ENCODE peak calls at places on chromosomes 5 and 9, in nine cellular contexts. S, F, O, R, X, Z, A, M and E are unnamed samples.

GRCh38 chr9:100549048-100549447 is 28.8 kb upstream of the CAVIN4 start:
- DNase-seq in O (no peak), R (no peak), F (no peak), X (peak), A (no peak), Z (no peak), M (no peak), S (no peak), E (no peak)

GRCh38 chr5:10262121-10262774 is 12.2 kb downstream of the CCT5 start:
- DNase-seq in R (no peak), S (no peak), M (no peak), X (no peak), Z (no peak), F (no peak), A (no peak), O (no peak), E (no peak)

GRCh38 chr5:166505546-166505945 is 1785.9 kb upstream of the WWC1 start:
- DNase-seq in S (no peak), Z (peak), F (no peak), R (no peak), O (no peak), M (no peak), X (no peak), A (peak), E (no peak)

GRCh38 chr9:91943876-91944470 is 6.1 kb downstream of the ROR2 start:
- DNase-seq in S (peak), R (no peak), Z (no peak), O (no peak), M (no peak), X (no peak), A (no peak), F (no peak), E (no peak)

GRCh38 chr5:172935096-172935495 is 24.1 kb upstream of the RPL26L1 start:
- DNase-seq in R (no peak), A (no peak), O (no peak), S (no peak), Z (no peak), M (no peak), F (no peak), X (no peak), E (no peak)

GRCh38 chr5:3899093-3899492 is 303.5 kb downstream of the IRX1 start:
- DNase-seq in M (no peak), R (no peak), X (no peak), A (no peak), S (no peak), Z (peak), F (no peak), O (no peak), E (no peak)

GRCh38 chr9:12643686-12644085 is 49.5 kb upstream of the TYRP1 start:
- DNase-seq in S (peak), M (no peak), F (no peak), R (no peak), X (no peak), Z (no peak), O (no peak), A (no peak), E (no peak)

GRCh38 chr5:113520429-113520828 is 6.9 kb downstream of the YTHDC2 start:
- DNase-seq in M (no peak), F (no peak), S (peak), X (no peak), A (no peak), Z (no peak), R (no peak), O (no peak), E (no peak)

GRCh38 chr9:107029146-107029545 is 166.2 kb downstream of the ZNF462 start:
- DNase-seq in F (no peak), X (no peak), M (no peak), R (no peak), O (no peak), S (no peak), A (no peak), Z (no peak), E (no peak)

GRCh38 chr9:134525841-134526797 is 115.5 kb upstream of the COL5A1 start:
- DNase-seq in Z (no peak), O (no peak), X (no peak), F (no peak), R (no peak), M (no peak), A (no peak), S (peak), E (no peak)

GRCh38 chr9:110744753-110745522 is 76.3 kb downstream of the MUSK start:
- DNase-seq in Z (no peak), R (no peak), M (no peak), S (peak), A (no peak), X (no peak), O (peak), F (peak), E (peak)

GRCh38 chr9:89154651-89155336 is 23.8 kb downstream of the SHC3 start:
- DNase-seq in A (no peak), Z (no peak), R (no peak), O (peak), M (no peak), S (peak), F (peak), X (no peak), E (no peak)

GRCh38 chr9:10048994-10049393 is 563.8 kb downstream of the PTPRD start:
- DNase-seq in O (no peak), M (no peak), R (no peak), F (no peak), A (no peak), Z (no peak), S (no peak), X (no peak), E (no peak)

GRCh38 chr5:102666164-102666951 is 88.7 kb upstream of the PAM start:
- DNase-seq in A (peak), X (no peak), M (peak), Z (peak), R (no peak), O (peak), S (peak), F (no peak), E (no peak)

GRCh38 chr9:133959171-133959570 is 33.0 kb downstream of the VAV2 start:
- DNase-seq in X (peak), R (no peak), Z (no peak), A (no peak), F (no peak), O (no peak), M (no peak), S (no peak), E (no peak)

GRCh38 chr9:108933231-108933630 is 693 bp downstream of the ELP1 start:
- DNase-seq in M (no peak), F (no peak), A (no peak), S (peak), Z (peak), O (no peak), R (peak), X (peak), E (no peak)

GRCh38 chr5:29001666-29002065 is 1963.3 kb upstream of the CDH9 start:
- DNase-seq in Z (peak), O (peak), F (no peak), X (no peak), M (no peak), A (peak), R (no peak), S (no peak), E (peak)

GRCh38 chr9:134648701-134649525 is 7.3 kb downstream of the COL5A1 start:
- DNase-seq in R (no peak), X (no peak), O (peak), F (no peak), A (no peak), M (no peak), S (peak), Z (no peak), E (no peak)

GRCh38 chr9:103183569-103184191 is 188.5 kb downstream of the CYLC2 start:
- DNase-seq in Z (no peak), X (no peak), R (no peak), S (no peak), F (no peak), A (peak), M (peak), O (peak), E (peak)

GRCh38 chr9:118459832-118460425 is 755.7 kb downstream of the TLR4 start:
- DNase-seq in O (no peak), Z (no peak), X (no peak), S (no peak), R (no peak), A (no peak), F (no peak), M (no peak), E (no peak)

GRCh38 chr9:135570456-135570855 is 8.9 kb downstream of the PAEP start:
- DNase-seq in A (no peak), Z (no peak), X (no peak), S (no peak), R (peak), M (no peak), F (no peak), O (no peak), E (no peak)

GRCh38 chr5:55959208-55959607 is 35.6 kb downstream of the IL6ST start:
- DNase-seq in S (no peak), F (no peak), Z (no peak), O (no peak), R (no peak), M (no peak), X (no peak), A (no peak), E (no peak)

DNA sequence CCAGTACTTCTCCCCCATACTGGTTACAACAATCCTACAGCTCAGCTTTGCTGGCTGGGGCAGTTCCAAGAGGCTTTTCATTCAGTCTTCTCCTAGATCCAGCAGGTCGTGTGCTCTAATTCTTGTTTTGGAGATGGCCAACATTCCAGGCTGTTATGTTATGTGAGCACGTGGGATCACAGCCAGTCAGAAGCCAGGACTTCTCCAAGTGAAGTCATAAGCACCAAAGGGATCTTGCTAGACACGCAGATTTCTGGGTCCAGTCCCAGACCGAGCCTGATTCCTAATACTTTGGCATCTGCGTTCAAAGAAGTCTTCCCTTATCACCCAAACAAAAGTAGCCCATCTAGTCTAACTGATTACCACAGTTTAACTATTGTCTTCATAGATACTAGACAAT is 1.4 kb upstream of the LARP1 start:
- DNase-seq in M (no peak), R (no peak), F (no peak), O (no peak), S (peak), X (no peak), A (no peak), Z (peak), E (peak)
- TF ChIP-seq EZH2phosphoT487 in M (no peak), R (no peak), F (no peak), O (no peak), S (no peak), X (no peak), A (no peak), Z (no peak), E (no peak)

GRCh38 chr5:7886849-7887460 is 18.0 kb downstream of the MTRR start:
- DNase-seq in Z (peak), R (peak), O (peak), M (peak), S (peak), X (peak), A (peak), F (peak), E (peak)
- TF ChIP-seq EZH2phosphoT487 in Z (no peak), R (no peak), O (no peak), M (no peak), S (no peak), X (no peak), A (no peak), F (no peak), E (no peak)

DNA sequence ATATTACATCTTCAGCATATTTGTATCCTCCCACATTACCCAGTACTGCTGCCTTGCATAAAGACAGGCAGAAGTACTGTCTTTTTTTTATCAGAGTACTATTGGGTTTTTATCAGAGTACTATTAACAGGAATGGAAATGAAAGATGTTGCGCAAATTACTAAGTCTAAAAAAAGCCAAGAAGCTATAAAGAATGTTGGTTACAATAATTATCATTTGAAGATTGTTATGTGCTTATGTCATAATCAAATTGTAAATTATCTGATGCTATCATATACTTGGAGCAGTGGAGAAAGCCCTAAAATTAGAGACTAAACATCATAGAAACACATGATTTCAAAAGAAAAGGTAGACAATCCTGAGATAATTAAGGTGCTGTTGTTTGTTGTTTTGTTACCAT is 188.8 kb downstream of the CCDC192 start:
- DNase-seq in M (no peak), O (no peak), R (no peak), F (no peak), A (no peak), X (no peak), Z (no peak), S (no peak), E (no peak)
- TF ChIP-seq EZH2phosphoT487 in M (no peak), O (no peak), R (no peak), F (no peak), A (no peak), X (no peak), Z (no peak), S (no peak), E (no peak)

DNA sequence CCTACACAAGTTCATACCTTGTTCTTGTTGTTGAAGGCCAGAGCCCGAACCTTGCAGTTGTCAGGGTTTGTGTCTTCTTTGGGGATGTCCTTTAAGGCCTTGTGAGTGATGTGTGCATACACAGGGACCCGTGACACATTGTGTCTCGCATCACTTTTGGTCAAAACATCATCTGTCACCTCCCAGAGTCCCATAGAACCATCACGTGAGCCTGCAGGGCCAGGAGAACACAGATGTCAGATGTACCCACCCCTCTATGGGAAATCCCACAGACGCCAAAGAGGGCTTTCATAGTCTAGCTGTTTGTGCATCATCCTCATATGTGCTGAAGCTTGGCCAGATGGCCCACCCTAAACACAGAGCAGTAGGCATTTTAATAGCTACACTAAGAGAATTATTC is 28.2 kb downstream of the DCAF12 start:
- DNase-seq in M (no peak), A (no peak), X (peak), O (no peak), S (no peak), Z (no peak), F (no peak), R (no peak), E (no peak)
- TF ChIP-seq EZH2phosphoT487 in M (no peak), A (no peak), X (no peak), O (no peak), S (no peak), Z (no peak), F (no peak), R (no peak), E (no peak)

DNA sequence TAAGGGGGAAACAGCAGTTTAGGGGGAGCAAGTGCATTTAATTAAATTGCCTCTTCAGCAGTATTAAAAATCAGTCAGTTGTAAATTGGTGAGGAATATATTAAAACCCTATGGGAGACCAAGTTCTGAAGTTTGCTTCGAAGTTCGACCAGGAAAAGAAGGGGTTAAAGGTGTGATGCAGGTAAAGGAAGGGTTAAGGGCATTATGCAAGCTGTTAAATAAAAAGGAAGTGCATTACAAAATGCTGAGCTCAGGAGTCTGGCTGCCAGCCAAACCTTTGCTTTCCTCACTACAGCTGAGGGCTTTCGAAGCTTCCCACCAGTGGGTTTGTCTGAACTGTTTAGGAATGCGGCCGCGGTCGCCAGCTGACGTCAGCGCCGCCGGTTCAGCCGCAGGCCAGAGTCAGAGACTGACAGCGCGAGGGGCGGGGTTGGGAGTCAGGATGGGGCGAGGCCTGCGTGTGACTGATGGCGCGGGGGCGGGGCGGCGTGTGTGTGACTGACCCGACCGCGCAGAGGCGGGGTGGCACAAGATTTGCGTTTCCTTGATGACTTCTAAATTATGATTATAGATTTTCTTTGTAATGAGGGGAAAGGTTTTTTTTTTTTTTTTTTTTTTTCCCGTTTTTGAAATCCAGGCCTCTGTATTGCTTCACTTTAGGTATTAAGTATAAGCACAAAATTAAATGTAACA is 76.6 kb downstream of the ZSWIM6 start:
- DNase-seq in O (peak), R (peak), X (peak), M (peak), Z (peak), S (peak), A (peak), F (peak), E (peak)
- TF ChIP-seq EZH2phosphoT487 in O (no peak), R (no peak), X (no peak), M (no peak), Z (no peak), S (no peak), A (no peak), F (no peak), E (no peak)

DNA sequence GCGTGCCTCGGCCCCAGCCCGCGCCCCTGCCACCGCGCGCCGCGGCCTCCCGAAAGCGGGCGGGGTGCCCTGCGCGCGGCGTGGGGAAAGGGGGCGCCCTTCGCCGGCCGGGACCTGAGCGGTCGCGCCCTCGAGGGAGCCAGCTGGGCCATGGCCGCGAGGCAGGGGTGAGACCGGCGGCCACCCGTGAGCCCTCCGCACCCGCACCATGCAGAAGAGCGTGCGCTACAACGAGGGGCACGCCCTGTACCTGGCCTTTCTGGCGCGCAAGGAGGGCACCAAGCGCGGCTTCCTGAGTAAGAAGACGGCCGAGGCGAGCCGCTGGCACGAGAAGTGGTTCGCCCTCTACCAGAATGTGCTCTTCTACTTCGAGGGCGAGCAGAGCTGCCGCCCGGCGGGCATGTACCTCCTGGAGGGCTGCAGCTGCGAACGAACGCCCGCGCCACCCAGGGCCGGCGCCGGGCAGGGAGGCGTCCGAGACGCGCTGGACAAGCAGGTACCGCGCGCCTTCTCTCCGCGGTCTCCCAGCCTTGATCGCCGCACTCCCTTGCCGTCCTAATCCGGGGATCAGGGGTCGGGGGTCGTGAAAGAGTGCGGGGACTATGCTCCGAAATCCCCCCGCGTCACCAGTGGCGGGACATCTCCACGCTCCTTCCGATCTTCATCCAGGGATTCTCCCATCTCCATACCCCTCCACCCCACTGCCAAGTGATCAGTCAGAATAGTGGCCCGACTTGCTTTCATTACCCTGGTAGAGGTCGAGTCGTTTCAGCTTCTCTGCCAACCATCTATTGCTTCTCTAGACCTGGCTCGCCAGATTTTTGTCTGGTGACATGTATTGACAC is 590 bp downstream of the RASGRF2 start:
- DNase-seq in F (no peak), M (peak), X (no peak), A (peak), R (no peak), O (no peak), Z (peak), S (peak), E (peak)
- TF ChIP-seq EZH2phosphoT487 in F (no peak), M (no peak), X (no peak), A (no peak), R (no peak), O (no peak), Z (peak), S (no peak), E (no peak)

GRCh38 chr9:19486803-19487202 is 78.0 kb downstream of the ACER2 start:
- DNase-seq in S (no peak), F (no peak), X (no peak), Z (no peak), M (no peak), R (no peak), A (no peak), O (peak), E (no peak)

GRCh38 chr9:19484699-19485098 is 75.9 kb downstream of the ACER2 start:
- DNase-seq in O (no peak), Z (no peak), X (no peak), M (no peak), R (no peak), A (no peak), F (no peak), S (no peak), E (no peak)

GRCh38 chr9:19485193-19485592 is 76.4 kb downstream of the ACER2 start:
- DNase-seq in S (no peak), A (no peak), Z (no peak), X (no peak), M (no peak), F (no peak), O (no peak), R (no peak), E (no peak)

GRCh38 chr9:19490269-19490668 is 81.5 kb downstream of the ACER2 start:
- DNase-seq in X (no peak), F (no peak), Z (no peak), M (no peak), R (no peak), O (no peak), S (no peak), A (no peak), E (no peak)

DNA sequence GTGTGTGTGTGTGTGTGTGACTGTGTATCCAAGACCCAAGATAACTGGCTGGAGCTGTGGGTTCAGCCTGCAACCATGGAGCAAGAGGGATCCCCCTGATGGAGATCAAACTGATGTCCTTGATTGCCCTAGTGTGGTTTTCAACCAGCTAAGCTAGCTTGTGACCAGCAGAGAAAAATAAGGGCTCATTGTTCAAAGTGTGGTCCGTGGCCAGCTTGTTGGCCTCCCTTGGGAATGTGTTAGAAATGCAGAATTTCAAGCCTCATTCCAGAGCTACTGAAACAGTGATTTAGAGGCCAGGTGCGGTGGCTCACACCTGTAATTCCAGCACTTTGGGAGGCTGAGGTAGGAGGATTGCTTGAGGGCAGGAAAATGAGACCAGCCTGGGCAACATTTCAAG is 79.9 kb downstream of the ACER2 start:
- DNase-seq in F (no peak), R (no peak), S (no peak), Z (no peak), X (no peak), A (no peak), M (no peak), O (no peak), E (no peak)
- TF ChIP-seq EZH2phosphoT487 in F (no peak), R (no peak), S (no peak), Z (no peak), X (no peak), A (no peak), M (no peak), O (no peak), E (no peak)